ENCODE peak calls at places on chromosomes 1 and 21, in eight cellular contexts. B, A, L, P, Q, O, S and D are unnamed samples.

GRCh38 chr21:15896501-15896900 is 166.7 kb downstream of the USP25 start:
- ATAC-seq in B (no peak), A (no peak), L (no peak), P (peak; percentile 16), Q (peak; percentile 36), O (no peak), S (no peak), D (no peak)

GRCh38 chr1:51861669-51862068 is 16.9 kb downstream of the NRDC start:
- ATAC-seq in B (no peak), A (no peak), L (no peak), P (no peak), Q (no peak), O (no peak), S (no peak), D (no peak)

GRCh38 chr1:181179980-181180964 is 91.8 kb downstream of the IER5 start:
- ATAC-seq in B (no peak), A (peak; percentile 90), L (peak; percentile 56), P (no peak), Q (peak; percentile 74), O (peak; percentile 76), S (peak; percentile 88), D (no peak)

GRCh38 chr1:226799634-226800281 is 60.7 kb upstream of the ITPKB start:
- ATAC-seq in B (no peak), A (peak; percentile 56), L (no peak), P (no peak), Q (no peak), O (no peak), S (no peak), D (no peak)

GRCh38 chr1:165871311-165872067 is 44.1 kb downstream of the UCK2 start:
- ATAC-seq in B (peak; percentile 82), A (peak; percentile 75), L (no peak), P (no peak), Q (peak; percentile 87), O (peak; percentile 95), S (peak; percentile 90), D (peak; percentile 86)

GRCh38 chr21:45892156-45892919 is 89.2 kb upstream of the COL6A1 start:
- ATAC-seq in B (peak; percentile 68), A (no peak), L (no peak), P (no peak), Q (no peak), O (peak; percentile 69), S (peak; percentile 67), D (peak; percentile 79)

GRCh38 chr1:17098440-17099317 is 20.6 kb downstream of the PADI2 start:
- ATAC-seq in B (peak; percentile 19), A (no peak), L (no peak), P (no peak), Q (no peak), O (peak; percentile 44), S (no peak), D (no peak)

GRCh38 chr1:156709743-156710489 is 4.5 kb upstream of the CRABP2 start:
- ATAC-seq in B (peak; percentile 72), A (peak; percentile 67), L (peak; percentile 38), P (peak; percentile 77), Q (no peak), O (peak; percentile 53), S (no peak), D (no peak)

GRCh38 chr1:225509376-225509707 is 81.5 kb upstream of the LBR start:
- ATAC-seq in B (no peak), A (no peak), L (no peak), P (no peak), Q (no peak), O (no peak), S (no peak), D (no peak)

GRCh38 chr21:39633043-39633442 is 20.3 kb downstream of the B3GALT5 start:
- ATAC-seq in B (no peak), A (no peak), L (no peak), P (peak; percentile 41), Q (no peak), O (no peak), S (no peak), D (no peak)

GRCh38 chr1:229406798-229407197 is 27.1 kb downstream of the ACTA1 start:
- ATAC-seq in B (no peak), A (no peak), L (no peak), P (no peak), Q (peak; percentile 52), O (no peak), S (no peak), D (no peak)

GRCh38 chr1:70546726-70547125 is 135.7 kb downstream of the CTH start:
- ATAC-seq in B (no peak), A (no peak), L (no peak), P (no peak), Q (no peak), O (no peak), S (no peak), D (no peak)